ENCODE peak calls at places on chromosomes 4 and X, in seven cellular contexts. U, L, Z, R, P, G and V are unnamed samples.

GRCh38 chr4:113738251-113738650 is 23.3 kb downstream of the CAMK2D start:
- DNase-seq in R (no peak), G (no peak), P (no peak), U (no peak), Z (no peak), L (no peak), V (no peak)

GRCh38 chr4:102094474-102094873 is 250.8 kb downstream of the SLC39A8 start:
- DNase-seq in U (no peak), L (no peak), G (no peak), P (no peak), Z (no peak), R (no peak), V (no peak)

GRCh38 chrX:47193475-47194241 is at the start of gene UBA1:
- DNase-seq in Z (peak; percentile 90), U (peak; percentile 97), L (peak; percentile 87), P (peak; percentile 95), G (peak; percentile 96), R (no peak), V (peak; percentile 76)

GRCh38 chrX:109840585-109840984 is 107.5 kb upstream of the ACSL4 start:
- DNase-seq in P (no peak), Z (peak; percentile 17), L (peak; percentile 21), G (peak; percentile 82), R (no peak), U (no peak), V (no peak)

GRCh38 chr4:4560136-4560535 is 18.3 kb upstream of the STX18 start:
- DNase-seq in R (no peak), U (no peak), Z (no peak), L (no peak), P (no peak), G (no peak), V (no peak)

GRCh38 chrX:154596290-154596929 is 11.5 kb downstream of the CTAG1A start:
- DNase-seq in L (no peak), P (no peak), G (no peak), U (no peak), R (peak; percentile 63), Z (no peak), V (peak; percentile 42)

GRCh38 chr4:153083447-153083921 is 120.8 kb upstream of the TRIM2 start:
- DNase-seq in Z (peak; percentile 72), G (peak; percentile 65), R (peak; percentile 63), U (peak; percentile 40), L (peak; percentile 69), P (peak; percentile 72), V (peak; percentile 78)

GRCh38 chr4:75179510-75179909 is 246.6 kb downstream of the PARM1 start:
- DNase-seq in U (no peak), G (no peak), P (no peak), L (no peak), R (no peak), Z (no peak), V (no peak)

GRCh38 chr4:8761824-8762205 is 109.8 kb downstream of the HMX1 start:
- DNase-seq in R (no peak), U (no peak), P (no peak), G (no peak), L (no peak), Z (no peak), V (no peak)

GRCh38 chr4:144714166-144714565 is 68.2 kb downstream of the HHIP start:
- DNase-seq in U (no peak), L (no peak), P (no peak), R (no peak), Z (no peak), G (no peak), V (no peak)

GRCh38 chrX:93422693-93423092 is 250.7 kb downstream of the NAP1L3 start:
- DNase-seq in Z (peak; percentile 0), P (peak; percentile 19), L (no peak), U (no peak), G (peak; percentile 8), R (peak; percentile 10), V (peak; percentile 59)

GRCh38 chr4:139896242-139896752 is 230.7 kb downstream of the MGST2 start:
- DNase-seq in P (no peak), L (no peak), U (no peak), G (no peak), R (no peak), Z (no peak), V (no peak)

GRCh38 chr4:129094347-129094746 is 1.0 kb upstream of the SCLT1 start:
- DNase-seq in Z (no peak), P (no peak), R (no peak), U (no peak), L (no peak), G (no peak), V (no peak)

GRCh38 chrX:141642979-141643378 is 53.5 kb downstream of the SPANXA2 start:
- DNase-seq in L (no peak), U (no peak), Z (no peak), P (no peak), R (no peak), G (no peak), V (peak; percentile 18)

GRCh38 chrX:141641138-141641537 is 51.6 kb downstream of the SPANXA2 start:
- DNase-seq in G (no peak), L (no peak), U (no peak), R (no peak), P (no peak), Z (no peak), V (peak; percentile 18)

DNA sequence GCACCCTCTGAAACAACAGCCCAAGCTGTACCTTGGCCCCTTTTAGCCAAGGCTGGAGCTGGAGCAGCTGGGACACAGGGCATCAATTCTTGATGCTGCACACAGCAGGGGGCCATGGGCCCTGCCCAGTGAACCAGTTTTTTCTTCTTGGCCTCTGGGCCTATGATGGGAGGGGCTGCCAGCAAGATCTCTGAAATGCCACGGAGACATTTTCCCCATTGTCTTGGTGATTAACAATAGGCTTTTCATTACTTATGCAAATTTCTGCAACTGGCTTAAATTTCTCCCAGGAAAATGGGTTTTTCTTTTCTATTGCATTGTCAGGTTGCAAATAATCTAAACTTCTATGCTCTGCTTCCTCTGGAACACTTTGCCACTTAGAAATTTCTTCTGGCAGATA is 49.1 kb downstream of the SPANXA2 start:
- DNase-seq in U (no peak), L (no peak), G (no peak), Z (no peak), R (no peak), P (no peak), V (no peak)
- TF ChIP-seq JUND in U (no peak), L (no peak), G (no peak), Z (no peak), R (no peak), P (no peak), V (no peak)

GRCh38 chr4:41134581-41134980 is 79.8 kb downstream of the APBB2 start:
- DNase-seq in U (no peak), Z (no peak), G (no peak), R (no peak), L (no peak), P (no peak), V (no peak)

GRCh38 chr4:41135761-41136160 is 78.6 kb downstream of the APBB2 start:
- DNase-seq in U (no peak), Z (no peak), L (no peak), P (no peak), R (no peak), G (no peak), V (no peak)

GRCh38 chr4:41136456-41136855 is 77.9 kb downstream of the APBB2 start:
- DNase-seq in G (no peak), P (no peak), L (no peak), R (no peak), Z (no peak), U (no peak), V (no peak)

GRCh38 chr4:41132055-41132683 is 82.2 kb downstream of the APBB2 start:
- DNase-seq in R (no peak), P (no peak), L (no peak), U (no peak), G (no peak), Z (peak; percentile 94), V (peak; percentile 69)

DNA sequence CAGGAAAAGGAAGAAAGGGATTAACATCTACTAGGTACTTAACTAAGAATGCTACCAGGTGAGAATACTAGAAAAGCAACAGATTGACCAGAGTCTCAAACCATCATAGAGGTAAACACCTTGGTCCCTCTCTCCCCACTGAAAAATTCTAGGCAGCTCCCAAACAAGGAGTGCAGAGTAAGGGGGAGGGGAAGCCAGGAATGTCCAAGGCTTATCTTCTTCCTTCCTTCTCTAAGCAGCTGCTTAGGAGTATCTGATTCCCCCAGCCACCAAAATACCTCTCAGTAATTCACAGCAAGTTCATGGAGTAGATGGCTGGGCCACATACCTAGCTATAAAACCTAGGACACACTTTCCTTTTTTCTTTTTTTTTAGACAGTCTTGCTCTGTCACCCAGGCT is 80.7 kb downstream of the APBB2 start:
- DNase-seq in Z (no peak), G (no peak), P (no peak), R (no peak), U (no peak), L (no peak), V (no peak)
- TF ChIP-seq JUND in Z (no peak), G (no peak), P (no peak), R (no peak), U (no peak), L (no peak), V (no peak)

DNA sequence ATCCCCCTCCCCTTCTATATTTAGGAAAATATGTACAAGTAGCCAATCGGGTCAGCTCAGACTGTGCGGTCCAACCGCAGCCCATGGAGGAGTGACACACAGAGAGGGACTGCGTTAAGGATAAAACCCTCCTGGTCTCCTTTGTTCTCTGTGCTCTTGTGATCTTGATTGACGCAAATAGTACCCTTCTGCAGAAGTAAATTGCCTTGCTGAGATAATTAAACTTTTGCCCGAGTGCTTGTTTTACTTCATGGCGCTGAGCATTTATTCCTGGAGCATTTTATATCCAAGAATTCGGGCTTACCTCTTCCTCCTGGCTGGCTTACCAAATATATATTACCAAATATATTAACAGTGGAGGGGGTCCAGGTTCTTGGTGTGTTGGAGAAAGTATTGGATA is 184.2 kb downstream of the STAG2 start:
- DNase-seq in R (no peak), G (no peak), P (no peak), U (no peak), L (no peak), Z (no peak), V (no peak)
- TF ChIP-seq JUND in R (no peak), G (no peak), P (no peak), U (no peak), L (no peak), Z (no peak), V (no peak)

GRCh38 chr4:84220990-84221389 is 278.1 kb downstream of the NKX6-1 start:
- DNase-seq in U (no peak), L (no peak), R (no peak), Z (no peak), G (no peak), P (no peak), V (no peak)

GRCh38 chr4:84218002-84218401 is 281.1 kb downstream of the NKX6-1 start:
- DNase-seq in Z (no peak), G (no peak), L (no peak), P (no peak), U (no peak), R (peak; percentile 13), V (no peak)

DNA sequence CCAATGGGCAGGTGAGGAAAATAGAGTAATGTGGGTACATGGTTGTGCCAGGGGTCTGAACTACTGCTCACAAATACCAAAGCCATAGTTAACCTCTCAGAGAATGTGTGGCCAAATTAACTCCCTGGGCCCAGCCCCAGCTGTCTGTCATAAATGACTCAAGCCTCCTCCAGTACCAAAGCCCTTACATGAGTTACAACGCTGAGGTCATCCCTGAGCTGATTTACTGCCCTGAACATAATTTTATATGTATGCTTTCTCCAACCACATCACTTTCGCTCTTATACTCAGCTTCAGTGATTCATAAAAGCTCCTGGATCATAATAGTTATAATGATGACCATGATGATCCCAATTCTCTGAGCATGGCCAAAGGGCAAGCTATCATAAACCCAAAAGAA is 283.9 kb downstream of the NKX6-1 start:
- DNase-seq in Z (no peak), U (no peak), R (no peak), L (no peak), G (no peak), P (no peak), V (no peak)
- TF ChIP-seq JUND in Z (no peak), U (no peak), R (no peak), L (no peak), G (no peak), P (no peak), V (no peak)